ENCODE peak calls at places on chromosomes 6 and 20, in five cellular contexts. O is Peyer's patch, C is upper lobe of right lung, H is AG09309, L is Panc1. Q is an unnamed sample.

GRCh38 chr20:50328996-50329898 is 138.6 kb downstream of the CEBPB start:
- DNase-seq in O (no peak), C (no peak), H (no peak), L (no peak), Q (no peak)

GRCh38 chr20:2023151-2023550 is 29.3 kb upstream of the PDYN start:
- DNase-seq in O (no peak), C (no peak), H (no peak), L (no peak), Q (no peak)

GRCh38 chr20:44703956-44704488 is 11.1 kb upstream of the CCN5 start:
- DNase-seq in O (no peak), C (no peak), H (no peak), L (no peak), Q (no peak)

GRCh38 chr20:1664911-1665310 is 7.3 kb upstream of the SIRPG start:
- DNase-seq in O (no peak), C (no peak), H (no peak), L (no peak), Q (no peak)

GRCh38 chr6:149013932-149014331 is 267.1 kb downstream of the UST start:
- DNase-seq in O (no peak), C (no peak), H (no peak), L (no peak), Q (no peak)

GRCh38 chr20:51027396-51027795 is 4.5 kb upstream of the KCNG1 start:
- DNase-seq in O (no peak), C (no peak), H (no peak), L (no peak), Q (no peak)

GRCh38 chr6:36621371-36621855 is 27.3 kb downstream of the SRSF3 start:
- DNase-seq in O (peak; percentile 59), C (peak; percentile 27), H (no peak), L (no peak), Q (no peak)

GRCh38 chr6:54236984-54237383 is 71.3 kb upstream of the TINAG start:
- DNase-seq in O (no peak), C (no peak), H (no peak), L (no peak), Q (no peak)

GRCh38 chr6:149942461-149942829 is 631 bp downstream of the ULBP2 start:
- DNase-seq in O (no peak), C (no peak), H (no peak), L (no peak), Q (no peak)

GRCh38 chr20:53174454-53174853 is 202.3 kb downstream of the TSHZ2 start:
- DNase-seq in O (no peak), C (no peak), H (no peak), L (no peak), Q (no peak)

GRCh38 chr6:149454405-149454848 is 30.4 kb downstream of the ZC3H12D start:
- DNase-seq in O (peak; percentile 80), C (peak; percentile 97), H (peak; percentile 68), L (no peak), Q (peak; percentile 96)

GRCh38 chr6:52207066-52207465 is 20.9 kb downstream of the IL17A start:
- DNase-seq in O (no peak), C (no peak), H (no peak), L (no peak), Q (no peak)
- TF ChIP-seq CTCF in O (no peak), C (no peak), H (peak; percentile 12), L (no peak), Q (no peak)

DNA sequence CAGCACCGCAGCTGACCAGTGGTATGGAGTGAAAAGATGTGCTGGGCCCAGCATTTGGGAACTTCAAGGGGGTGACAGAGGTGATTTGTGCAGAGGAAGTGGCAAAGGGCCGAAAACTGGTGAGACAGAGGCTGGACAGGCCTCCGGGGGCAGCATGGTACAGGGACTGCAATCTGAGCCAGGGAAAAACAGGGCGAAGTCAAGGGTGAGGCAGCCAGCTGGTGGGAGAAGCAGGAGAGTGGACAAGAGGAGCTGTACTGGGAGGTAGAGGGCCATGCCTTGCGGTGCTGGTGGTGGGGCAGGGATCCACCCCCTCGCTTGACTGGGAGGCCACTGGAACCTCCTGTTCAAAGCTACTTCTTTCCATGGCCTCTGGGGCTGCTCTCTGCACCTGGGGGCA is 7.3 kb upstream of the GFRA4 start:
- DNase-seq in O (no peak), C (no peak), H (no peak), L (no peak), Q (no peak)
- TF ChIP-seq CTCF in O (no peak), C (no peak), H (peak; percentile 47), L (no peak), Q (no peak)

DNA sequence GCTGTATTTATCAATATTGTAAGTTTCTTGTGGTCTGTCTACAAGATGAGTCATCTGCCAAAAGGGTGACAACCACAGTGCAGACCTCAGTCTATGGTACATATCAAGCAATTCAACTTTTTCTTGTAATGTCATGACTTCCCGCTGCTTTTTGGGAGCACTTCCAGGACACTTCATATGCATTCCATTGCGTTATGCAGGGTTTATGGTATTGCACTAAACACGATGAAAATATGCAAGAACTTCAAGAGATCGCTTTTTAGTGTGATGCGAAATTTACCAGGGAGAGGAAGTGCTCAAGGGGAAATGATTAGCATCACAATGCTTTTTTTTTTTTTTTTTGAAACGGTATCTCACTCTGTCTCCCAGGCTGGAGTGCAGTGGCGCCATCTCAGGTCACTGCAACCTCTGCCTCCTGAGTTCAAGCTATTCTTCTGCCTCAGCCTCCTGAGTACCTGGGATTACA is 166.5 kb downstream of the TFAP2A start:
- DNase-seq in O (no peak), C (no peak), H (peak; percentile 59), L (no peak), Q (no peak)
- TF ChIP-seq CTCF in O (no peak), C (no peak), H (no peak), L (peak; percentile 36), Q (no peak)

DNA sequence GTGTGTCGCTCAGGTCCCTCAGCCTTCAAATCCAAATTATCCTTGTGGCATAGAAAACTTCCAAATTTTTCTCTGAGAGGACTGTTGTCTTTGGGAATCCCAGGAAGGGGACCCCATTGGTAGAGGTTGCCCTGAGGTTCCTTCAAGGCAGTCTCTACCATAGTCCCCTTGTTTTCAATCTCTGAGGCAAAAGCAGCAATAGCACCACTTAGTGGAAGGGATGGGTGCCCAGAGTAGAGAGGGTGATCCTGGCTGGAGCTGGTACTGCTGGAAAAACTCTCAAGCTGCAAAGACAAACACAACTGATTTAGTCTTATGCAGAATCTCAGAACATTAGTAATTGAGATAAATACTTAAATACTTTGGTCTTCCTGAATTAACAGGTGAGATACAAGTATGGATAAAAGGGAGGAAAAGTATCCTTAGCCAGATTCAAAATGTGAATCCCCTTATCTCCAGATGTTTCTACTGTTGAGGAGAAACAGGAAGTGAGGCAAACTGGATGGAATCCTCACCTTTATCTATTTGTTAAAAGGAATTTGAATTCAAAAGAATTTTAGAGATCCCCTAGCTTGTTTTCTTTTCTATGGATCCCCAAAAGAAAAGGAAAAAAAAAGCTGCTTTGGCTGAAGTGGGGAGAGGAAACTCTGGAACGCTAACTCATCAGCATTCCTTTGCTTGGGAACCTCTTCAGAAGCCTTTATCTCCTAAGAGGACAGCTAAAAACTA is 13.4 kb downstream of the ZNF318 start:
- DNase-seq in O (no peak), C (no peak), H (no peak), L (no peak), Q (no peak)
- TF ChIP-seq CTCF in O (peak; percentile 74), C (peak; percentile 9), H (peak; percentile 53), L (peak; percentile 53), Q (no peak)